ENCODE peak calls at places on chromosomes 12 and 14, in eight cellular contexts. P, Y, R, V, N, T, H and G are unnamed samples.

GRCh38 chr12:4271433-4272013 is 2.0 kb upstream of the CCND2 start:
- ATAC-seq in P (no peak), Y (no peak), R (no peak), V (no peak), N (peak; percentile 2), T (peak; percentile 4), H (no peak), G (no peak)

GRCh38 chr12:126492181-126492580 is 1426.9 kb downstream of the AACS start:
- ATAC-seq in P (no peak), Y (no peak), R (no peak), V (no peak), N (no peak), T (no peak), H (no peak), G (no peak)

GRCh38 chr12:106123110-106123509 is 15.6 kb downstream of the NUAK1 start:
- ATAC-seq in P (no peak), Y (peak; percentile 56), R (peak; percentile 52), V (no peak), N (no peak), T (no peak), H (no peak), G (no peak)

GRCh38 chr14:105577339-105577861 is 51.0 kb downstream of the TMEM121 start:
- ATAC-seq in P (no peak), Y (no peak), R (no peak), V (no peak), N (no peak), T (no peak), H (no peak), G (no peak)

GRCh38 chr12:96398422-96399080 is 1.7 kb downstream of the CDK17 start:
- ATAC-seq in P (no peak), Y (no peak), R (no peak), V (peak; percentile 31), N (peak; percentile 7), T (no peak), H (peak; percentile 2), G (no peak)

GRCh38 chr12:68745376-68745903 is 536 bp upstream of the SLC35E3 start:
- ATAC-seq in P (no peak), Y (no peak), R (no peak), V (no peak), N (peak; percentile 5), T (no peak), H (peak; percentile 2), G (peak; percentile 4)

GRCh38 chr14:89372156-89372555 is 44.9 kb downstream of the FOXN3 start:
- ATAC-seq in P (no peak), Y (no peak), R (no peak), V (no peak), N (no peak), T (no peak), H (no peak), G (no peak)

GRCh38 chr12:87200289-87200979 is 828.8 kb downstream of the C12orf50 start:
- ATAC-seq in P (no peak), Y (no peak), R (no peak), V (peak; percentile 40), N (no peak), T (no peak), H (no peak), G (no peak)

GRCh38 chr12:132622437-132623071 is 4.0 kb downstream of the P2RX2 start:
- ATAC-seq in P (peak; percentile 31), Y (peak; percentile 35), R (peak; percentile 52), V (peak; percentile 89), N (peak; percentile 58), T (no peak), H (peak; percentile 10), G (peak; percentile 70)

DNA sequence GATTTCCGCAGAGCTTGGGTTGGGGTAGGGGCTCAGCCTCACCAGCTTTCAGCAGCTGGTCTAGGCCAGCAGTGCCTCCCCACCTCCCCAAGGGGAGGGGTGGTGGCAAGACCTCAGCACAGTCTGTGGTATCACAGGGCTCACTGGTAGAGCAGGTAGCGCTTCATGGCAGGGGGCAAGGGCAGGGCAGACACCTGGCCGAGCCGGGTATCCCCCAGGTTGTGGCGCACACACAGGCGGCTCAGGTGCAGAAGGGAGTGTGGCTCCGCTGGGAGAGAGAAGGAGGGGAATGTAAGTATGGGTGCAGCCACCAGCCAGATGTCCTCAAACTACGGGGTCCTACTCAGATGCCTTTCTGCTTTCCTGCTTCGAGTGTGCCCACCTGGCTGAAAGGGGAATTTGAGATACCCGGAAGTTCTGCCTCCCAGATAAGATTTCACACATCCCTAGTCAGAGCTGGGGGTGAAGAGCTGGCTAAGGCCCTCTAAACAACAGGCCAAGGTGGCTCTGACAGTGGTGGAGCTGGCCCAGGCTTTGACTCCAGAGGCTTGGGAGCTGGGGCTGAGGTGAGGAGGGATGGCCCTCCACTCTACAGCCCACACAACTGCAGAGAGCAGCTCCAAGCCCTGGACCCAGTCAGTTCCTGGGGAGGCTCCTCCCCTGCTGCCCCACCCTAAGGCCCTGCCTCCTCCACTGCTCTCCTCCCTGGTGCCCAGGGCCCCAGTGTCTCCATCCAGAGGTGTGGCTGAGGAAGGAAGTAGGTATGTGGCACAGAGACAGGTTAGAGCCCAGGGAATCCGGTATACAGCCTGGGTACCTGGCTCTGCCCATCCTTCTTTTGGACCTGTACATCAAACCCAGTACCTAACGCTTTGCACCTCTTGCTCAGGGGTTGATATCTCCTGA is 1.8 kb downstream of the SPSB2 start:
- ATAC-seq in P (no peak), Y (no peak), R (no peak), V (no peak), N (peak; percentile 50), T (peak; percentile 3), H (no peak), G (no peak)
- H3K4me1 ChIP-seq in P (peaks cover 47% of the 10 kb centered on the region), Y (peaks cover 38% of the 10 kb centered on the region), R (peaks cover 35% of the 10 kb centered on the region), V (peaks cover 53% of the 10 kb centered on the region), N (peaks cover 37% of the 10 kb centered on the region), T (peaks cover 47% of the 10 kb centered on the region), H (peaks cover 70% of the 10 kb centered on the region), G (peaks cover 36% of the 10 kb centered on the region)

DNA sequence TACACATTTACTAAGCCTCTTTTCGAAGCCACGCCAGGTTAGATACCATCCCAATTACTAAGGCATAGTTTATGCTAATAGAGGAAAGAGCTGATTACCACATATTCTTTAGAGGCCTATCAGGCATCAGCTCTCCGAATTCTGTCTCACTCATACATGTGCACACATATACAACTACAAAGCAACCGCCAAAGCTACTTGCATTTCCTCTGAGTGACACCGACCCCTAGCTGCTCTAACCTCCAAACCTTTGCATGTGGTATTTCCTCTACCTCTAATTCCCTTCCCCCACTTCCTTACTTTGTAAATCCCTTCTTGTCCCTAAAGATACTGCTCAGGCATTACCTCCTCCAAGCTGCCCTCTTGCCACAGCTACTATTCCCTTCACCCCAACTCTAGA is 107.2 kb downstream of the DUSP6 start:
- ATAC-seq in P (no peak), Y (no peak), R (no peak), V (peak; percentile 48), N (no peak), T (peak; percentile 83), H (peak; percentile 95), G (peak; percentile 51)
- TF ChIP-seq CTCF in P (no peak), Y (no peak), R (no peak), V (peak; percentile 19), N (no peak), T (peak; percentile 28), H (peak; percentile 70), G (no peak)

GRCh38 chr14:92263681-92264080 is 59.3 kb upstream of the SLC24A4 start:
- ATAC-seq in P (no peak), Y (no peak), R (no peak), V (no peak), N (no peak), T (no peak), H (no peak), G (no peak)
- H3K4me1 ChIP-seq in P (no peaks in the 10 kb centered on the region), Y (no peaks in the 10 kb centered on the region), R (no peaks in the 10 kb centered on the region), V (no peaks in the 10 kb centered on the region), N (no peaks in the 10 kb centered on the region), T (no peaks in the 10 kb centered on the region), H (no peaks in the 10 kb centered on the region), G (no peaks in the 10 kb centered on the region)

DNA sequence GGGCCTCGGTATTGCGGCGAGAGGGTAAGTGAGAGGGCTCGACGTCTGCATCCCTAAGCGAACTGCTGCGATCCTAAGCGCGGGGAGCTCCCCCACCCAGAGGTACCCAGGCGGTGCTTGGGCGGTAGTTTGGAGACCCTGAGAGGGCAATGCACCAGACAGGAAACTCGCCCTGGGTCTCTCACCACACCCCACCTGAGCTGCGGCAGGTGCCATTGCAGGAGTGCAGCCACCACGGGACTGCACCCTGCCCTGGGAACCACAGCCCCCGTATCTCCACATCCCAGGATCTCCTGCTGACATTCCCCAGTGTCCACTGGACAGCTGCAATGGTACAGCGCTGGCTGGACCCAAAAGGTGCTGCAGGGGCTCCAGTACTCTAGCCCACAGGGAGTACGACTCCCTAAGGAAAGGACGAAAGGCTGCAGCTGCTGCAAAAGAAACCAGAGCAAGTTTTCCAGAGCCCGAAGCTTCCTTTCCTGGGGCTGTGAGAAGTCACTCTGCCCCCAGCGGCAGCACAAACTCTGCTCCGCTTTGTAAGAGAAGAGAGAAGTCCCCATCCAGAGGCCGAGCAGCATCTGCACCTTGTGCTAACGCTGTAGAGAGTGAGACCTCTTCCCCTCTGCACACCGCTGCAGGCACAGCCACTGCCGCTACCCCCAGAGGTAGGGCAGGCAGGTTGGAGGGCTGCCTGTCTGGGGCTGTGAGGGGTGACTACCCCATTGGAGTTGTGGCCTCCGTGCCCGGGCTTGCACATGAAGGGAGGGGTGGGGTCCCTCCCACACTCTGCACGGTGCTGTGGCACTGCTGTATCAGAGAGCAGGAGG is 31.1 kb upstream of the MON2 start:
- ATAC-seq in P (peak; percentile 76), Y (no peak), R (peak; percentile 53), V (peak; percentile 83), N (peak; percentile 94), T (peak; percentile 95), H (no peak), G (peak; percentile 39)
- TF ChIP-seq CTCF in P (peak; percentile 32), Y (peak; percentile 37), R (peak; percentile 25), V (peak; percentile 58), N (peak; percentile 57), T (peak; percentile 69), H (no peak), G (peak; percentile 52)

GRCh38 chr12:43883311-43883710 is 47.4 kb downstream of the TMEM117 start:
- ATAC-seq in P (no peak), Y (no peak), R (no peak), V (no peak), N (no peak), T (no peak), H (no peak), G (no peak)
- H3K4me1 ChIP-seq in P (no peaks in the 10 kb centered on the region), Y (peaks cover 25% of the 10 kb centered on the region), R (peaks cover 27% of the 10 kb centered on the region), V (no peaks in the 10 kb centered on the region), N (no peaks in the 10 kb centered on the region), T (no peaks in the 10 kb centered on the region), H (no peaks in the 10 kb centered on the region), G (no peaks in the 10 kb centered on the region)